ENCODE peak calls at places on chromosome 21, in six cellular contexts. F, U, A, Z, N and E are unnamed samples.

GRCh38 chr21:45265721-45266517 is 21.8 kb downstream of the POFUT2 start:
- DNase-seq in F (no peak), U (no peak), A (no peak), Z (no peak), N (no peak), E (no peak)

GRCh38 chr21:31203371-31204054 is 140.5 kb downstream of the TIAM1 start:
- DNase-seq in F (no peak), U (no peak), A (peak), Z (no peak), N (no peak), E (no peak)

GRCh38 chr21:39183272-39184049 is at the start of gene PSMG1:
- DNase-seq in F (peak), U (peak), A (peak), Z (peak), N (peak), E (peak)

GRCh38 chr21:29175408-29176147 is 45.1 kb downstream of the MAP3K7CL start:
- DNase-seq in F (no peak), U (no peak), A (peak), Z (peak), N (no peak), E (no peak)

GRCh38 chr21:43818685-43819084 is 29.3 kb downstream of the RRP1 start:
- DNase-seq in F (no peak), U (no peak), A (no peak), Z (no peak), N (no peak), E (no peak)

GRCh38 chr21:45143855-45144254 is 69.5 kb downstream of the ADARB1 start:
- DNase-seq in F (no peak), U (no peak), A (no peak), Z (no peak), N (no peak), E (no peak)

GRCh38 chr21:40204956-40205355 is 337.7 kb downstream of the PCP4 start:
- DNase-seq in F (no peak), U (no peak), A (no peak), Z (no peak), N (no peak), E (no peak)

GRCh38 chr21:29318354-29318753 is 19.6 kb downstream of the BACH1 start:
- DNase-seq in F (no peak), U (no peak), A (peak), Z (no peak), N (no peak), E (no peak)

GRCh38 chr21:40020651-40021050 is 153.4 kb downstream of the PCP4 start:
- DNase-seq in F (no peak), U (no peak), A (no peak), Z (no peak), N (no peak), E (no peak)

GRCh38 chr21:43343992-43344886 is 82.7 kb downstream of the SIK1 start:
- DNase-seq in F (no peak), U (no peak), A (no peak), Z (no peak), N (no peak), E (no peak)

GRCh38 chr21:44006017-44006624 is 6.0 kb upstream of the TRAPPC10 start:
- DNase-seq in F (no peak), U (peak), A (peak), Z (peak), N (no peak), E (no peak)

GRCh38 chr21:45329261-45330074 is 41.8 kb upstream of the POFUT2 start:
- DNase-seq in F (no peak), U (no peak), A (no peak), Z (no peak), N (no peak), E (peak)

GRCh38 chr21:25515484-25516405 is 91.5 kb downstream of the MRPL39 start:
- DNase-seq in F (no peak), U (no peak), A (peak), Z (no peak), N (no peak), E (peak)

GRCh38 chr21:35316933-35317332 is 267.8 kb upstream of the RUNX1 start:
- DNase-seq in F (no peak), U (peak), A (peak), Z (peak), N (no peak), E (peak)

GRCh38 chr21:30486180-30486579 is 1.1 kb downstream of the KRTAP19-2 start:
- DNase-seq in F (no peak), U (no peak), A (no peak), Z (no peak), N (no peak), E (no peak)

GRCh38 chr21:24896735-24897124 is 710.6 kb downstream of the MRPL39 start:
- DNase-seq in F (no peak), U (no peak), A (no peak), Z (no peak), N (no peak), E (no peak)

GRCh38 chr21:16305686-16306085 is 575.9 kb downstream of the USP25 start:
- DNase-seq in F (peak), U (no peak), A (no peak), Z (no peak), N (no peak), E (peak)

GRCh38 chr21:38609580-38609979 is 111.3 kb upstream of the ERG start:
- DNase-seq in F (no peak), U (no peak), A (no peak), Z (no peak), N (no peak), E (no peak)

GRCh38 chr21:39562791-39563770 is 49.7 kb upstream of the B3GALT5 start:
- DNase-seq in F (no peak), U (no peak), A (no peak), Z (no peak), N (no peak), E (no peak)

DNA sequence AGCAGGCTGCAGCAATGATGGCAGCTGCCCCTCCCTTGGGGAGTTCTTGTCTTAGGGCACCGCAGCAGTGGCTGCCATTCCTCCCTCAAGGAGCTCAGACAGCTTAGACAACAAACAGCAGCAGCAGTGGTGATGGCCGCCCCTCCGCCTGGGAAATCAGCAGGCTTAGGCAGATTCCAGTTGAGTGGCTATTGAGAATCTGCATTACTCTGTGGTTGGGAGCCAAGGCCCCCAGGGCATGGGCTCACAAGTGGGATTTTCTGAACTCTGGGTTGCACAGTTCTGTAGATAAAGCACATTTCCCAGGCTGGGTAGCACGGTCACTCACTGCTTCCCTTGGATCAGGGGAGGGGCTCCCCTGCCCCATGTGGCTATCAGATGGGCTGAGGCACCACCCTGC is 1280.7 kb upstream of the TMPRSS15 start:
- DNase-seq in F (no peak), U (no peak), A (no peak), Z (no peak), N (no peak), E (no peak)
- H2BK5ac ChIP-seq in F (no peak), U (no peak), A (no peak), Z (no peak), N (no peak), E (no peak)

GRCh38 chr21:46452719-46453118 is 6.0 kb upstream of the DIP2A start:
- DNase-seq in F (no peak), U (no peak), A (no peak), Z (no peak), N (no peak), E (no peak)
- H3K4me2 ChIP-seq in F (no peak), U (no peak), A (no peak), Z (no peak), N (no peak), E (no peak)

DNA sequence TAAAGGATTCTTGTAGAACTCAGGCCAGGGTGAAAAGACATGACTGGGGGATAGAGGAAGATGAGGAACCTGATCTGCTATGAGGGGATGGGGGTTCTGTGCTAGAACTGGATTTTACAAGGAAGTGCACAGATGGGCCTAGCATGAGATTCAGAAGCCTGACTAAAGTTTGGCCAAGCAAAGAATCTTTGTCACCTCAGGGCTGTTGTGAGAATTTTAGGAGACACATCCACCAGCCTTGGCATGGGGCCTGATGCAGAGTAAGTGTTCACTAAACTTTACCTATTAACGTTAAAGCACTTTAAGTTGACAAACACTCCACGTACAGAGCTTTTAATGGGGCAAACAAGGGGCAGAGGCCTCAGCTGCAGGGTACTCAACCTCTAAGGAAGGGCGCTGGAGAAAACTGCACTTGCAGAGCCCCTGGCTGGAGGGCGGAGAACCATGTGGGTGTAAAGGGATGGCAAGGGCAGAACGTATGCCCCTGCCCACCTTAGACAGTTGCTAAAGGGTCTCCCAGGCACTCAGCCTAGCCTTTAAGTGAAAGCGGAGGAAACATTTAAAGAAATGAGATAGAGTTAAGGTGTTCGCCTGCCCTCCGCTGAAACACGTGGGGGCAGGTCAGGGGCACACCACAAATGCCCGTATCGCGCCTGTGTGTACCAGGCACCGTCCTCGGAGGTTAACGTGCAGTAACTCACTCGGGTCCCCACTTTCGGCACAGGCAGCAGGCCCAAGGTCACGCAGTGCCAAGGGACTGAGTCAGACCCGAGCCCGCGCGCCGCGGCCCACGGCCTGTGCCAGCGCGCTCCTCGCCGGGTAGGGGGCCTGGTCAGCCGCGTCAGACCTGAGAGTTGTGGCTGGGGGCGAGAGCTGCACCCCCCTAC is 990 bp upstream of the MRPS6 start:
- DNase-seq in F (no peak), U (no peak), A (no peak), Z (no peak), N (no peak), E (no peak)
- H3K4me3 ChIP-seq in F (peak), U (peak), A (peak), Z (peak), N (peak), E (peak)

GRCh38 chr21:41403331-41403730 is 22.7 kb upstream of the MX1 start:
- DNase-seq in F (no peak), U (no peak), A (no peak), Z (no peak), N (no peak), E (no peak)
- H2BK5ac ChIP-seq in F (no peak), U (no peak), A (no peak), Z (no peak), N (no peak), E (no peak)

GRCh38 chr21:41427556-41427955 is 1.5 kb downstream of the MX1 start:
- DNase-seq in F (no peak), U (no peak), A (no peak), Z (no peak), N (peak), E (no peak)
- H3K4me2 ChIP-seq in F (no peak), U (no peak), A (no peak), Z (no peak), N (no peak), E (no peak)

GRCh38 chr21:36948686-36949085 is 17.8 kb downstream of the HLCS start:
- DNase-seq in F (no peak), U (no peak), A (peak), Z (no peak), N (no peak), E (no peak)

GRCh38 chr21:36946949-36947371 is 19.5 kb downstream of the HLCS start:
- DNase-seq in F (no peak), U (no peak), A (no peak), Z (no peak), N (no peak), E (peak)

GRCh38 chr21:36949171-36950141 is 17.0 kb downstream of the HLCS start:
- DNase-seq in F (no peak), U (peak), A (no peak), Z (no peak), N (no peak), E (peak)

DNA sequence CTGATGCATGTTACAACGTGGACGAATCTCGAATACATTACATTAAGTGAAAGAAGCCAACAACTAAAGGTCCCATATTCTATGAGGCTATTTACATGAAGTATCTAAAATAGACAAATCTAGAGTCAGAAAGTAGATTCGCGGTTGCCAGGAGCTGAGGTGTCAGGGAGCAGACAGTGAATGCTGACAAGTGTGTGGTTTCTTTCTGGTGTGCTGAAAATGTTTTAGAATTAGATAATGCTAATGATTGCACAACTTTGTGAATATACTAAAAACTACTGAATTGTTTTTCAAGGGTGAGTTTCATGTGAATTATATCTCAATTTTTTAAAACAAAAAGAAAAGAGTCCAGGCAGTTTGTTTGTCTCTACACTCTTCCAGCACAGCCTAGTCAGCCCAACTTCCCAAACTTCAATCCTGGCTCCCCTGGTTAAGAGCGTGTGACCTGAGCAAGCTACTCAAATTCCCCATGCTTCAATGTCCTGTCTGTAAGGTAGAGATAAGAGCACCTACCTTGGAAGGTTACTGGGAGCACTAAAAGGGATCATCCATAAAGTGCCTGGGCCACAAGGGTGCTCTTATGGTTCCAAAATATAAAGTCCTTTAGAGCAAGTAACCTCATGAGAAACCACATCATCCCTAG is 20.9 kb downstream of the HLCS start:
- DNase-seq in F (no peak), U (no peak), A (peak), Z (no peak), N (no peak), E (no peak)
- H3K4me3 ChIP-seq in F (no peak), U (no peak), A (no peak), Z (no peak), N (no peak), E (no peak)